ENCODE peak calls at places on chromosomes 16 and 17, in eight cellular contexts. H is right lobe of liver, X is mammary epithelial cell, O is fibroblast of lung, R is foreskin fibroblast, U is lung, P is cardiac fibroblast, W is upper lobe of right lung. I is an unnamed sample.

GRCh38 chr16:18062713-18063112 is 273.8 kb downstream of the NPIPA8 start:
- DNase-seq in H (no peak), X (no peak), O (no peak), R (no peak), U (no peak), P (no peak), W (no peak), I (no peak)

GRCh38 chr17:29237476-29238132 is 9.1 kb upstream of the CRYBA1 start:
- DNase-seq in H (no peak), X (peak), O (peak), R (peak), U (no peak), P (peak), W (no peak), I (peak)

GRCh38 chr17:18267927-18268711 is 7.7 kb downstream of the MIEF2 start:
- DNase-seq in H (no peak), X (peak), O (peak), R (peak), U (no peak), P (peak), W (no peak), I (peak)

GRCh38 chr17:50533720-50534148 is 1.2 kb downstream of the EPN3 start:
- DNase-seq in H (peak), X (no peak), O (peak), R (peak), U (no peak), P (no peak), W (no peak), I (no peak)

GRCh38 chr16:23149993-23150364 is 727 bp upstream of the USP31 start:
- DNase-seq in H (no peak), X (no peak), O (no peak), R (no peak), U (no peak), P (no peak), W (no peak), I (no peak)

GRCh38 chr17:17782425-17783120 is 54.2 kb downstream of the SREBF1 start:
- DNase-seq in H (no peak), X (no peak), O (peak), R (peak), U (no peak), P (no peak), W (no peak), I (no peak)

GRCh38 chr17:57902117-57902799 is 52.4 kb upstream of the MRPS23 start:
- DNase-seq in H (no peak), X (no peak), O (peak), R (no peak), U (no peak), P (no peak), W (no peak), I (no peak)

GRCh38 chr17:45722161-45722560 is 62.0 kb upstream of the CRHR1 start:
- DNase-seq in H (peak), X (no peak), O (peak), R (peak), U (no peak), P (peak), W (no peak), I (peak)

GRCh38 chr16:56615353-56615752 is 7.0 kb downstream of the MT2A start:
- DNase-seq in H (no peak), X (peak), O (peak), R (peak), U (no peak), P (peak), W (no peak), I (no peak)

GRCh38 chr17:21303441-21304065 is 19.0 kb downstream of the MAP2K3 start:
- DNase-seq in H (no peak), X (no peak), O (no peak), R (no peak), U (no peak), P (no peak), W (peak), I (no peak)

GRCh38 chr17:35773129-35773528 is 12.4 kb downstream of the C17orf50 start:
- DNase-seq in H (no peak), X (no peak), O (no peak), R (no peak), U (no peak), P (no peak), W (no peak), I (no peak)

GRCh38 chr17:60231234-60231633 is 81.5 kb downstream of the CA4 start:
- DNase-seq in H (no peak), X (peak), O (peak), R (peak), U (no peak), P (peak), W (no peak), I (peak)

GRCh38 chr16:58266336-58266735 is 28.5 kb downstream of the PRSS54 start:
- DNase-seq in H (no peak), X (no peak), O (no peak), R (no peak), U (no peak), P (no peak), W (no peak), I (no peak)

GRCh38 chr16:56869513-56870270 is 4.7 kb downstream of the SLC12A3 start:
- DNase-seq in H (no peak), X (no peak), O (no peak), R (no peak), U (peak), P (peak), W (no peak), I (no peak)

GRCh38 chr16:57804111-57804837 is 2.0 kb upstream of the KIFC3 start:
- DNase-seq in H (no peak), X (no peak), O (no peak), R (no peak), U (no peak), P (no peak), W (no peak), I (peak)

GRCh38 chr17:31394544-31394943 is 3.1 kb downstream of the RAB11FIP4 start:
- DNase-seq in H (peak), X (no peak), O (peak), R (peak), U (peak), P (peak), W (peak), I (peak)

GRCh38 chr17:56908061-56908542 is 5.7 kb downstream of the TRIM25 start:
- DNase-seq in H (peak), X (no peak), O (no peak), R (no peak), U (peak), P (no peak), W (peak), I (no peak)

GRCh38 chr17:37791434-37791833 is 46.6 kb upstream of the HNF1B start:
- DNase-seq in H (no peak), X (peak), O (peak), R (peak), U (no peak), P (peak), W (no peak), I (peak)

GRCh38 chr16:50680907-50681885 is at the start of gene SNX20:
- DNase-seq in H (no peak), X (no peak), O (no peak), R (no peak), U (no peak), P (no peak), W (no peak), I (no peak)

GRCh38 chr16:6482861-6483530 is 849.6 kb upstream of the RBFOX1 start:
- DNase-seq in H (no peak), X (no peak), O (no peak), R (no peak), U (no peak), P (no peak), W (no peak), I (no peak)

GRCh38 chr17:80647746-80648145 is 103.1 kb downstream of the RPTOR start:
- DNase-seq in H (no peak), X (peak), O (peak), R (peak), U (no peak), P (peak), W (no peak), I (peak)

GRCh38 chr17:57406131-57406980 is 150.0 kb downstream of the MSI2 start:
- DNase-seq in H (no peak), X (no peak), O (peak), R (peak), U (no peak), P (no peak), W (no peak), I (peak)

GRCh38 chr17:31390748-31391495 is 553 bp upstream of the RAB11FIP4 start:
- DNase-seq in H (no peak), X (no peak), O (peak), R (peak), U (no peak), P (no peak), W (no peak), I (no peak)

GRCh38 chr17:17151541-17151940 is 54.6 kb downstream of the PLD6 start:
- DNase-seq in H (no peak), X (peak), O (peak), R (no peak), U (no peak), P (peak), W (no peak), I (no peak)

GRCh38 chr17:80791758-80792284 is 199.8 kb upstream of the CHMP6 start:
- DNase-seq in H (no peak), X (peak), O (peak), R (peak), U (peak), P (peak), W (no peak), I (peak)

GRCh38 chr17:63446981-63447687 is 1.0 kb upstream of the CYB561 start:
- DNase-seq in H (no peak), X (no peak), O (no peak), R (no peak), U (no peak), P (no peak), W (no peak), I (no peak)

GRCh38 chr17:38672788-38673713 is 1.7 kb downstream of the EPOP start:
- DNase-seq in H (no peak), X (no peak), O (no peak), R (no peak), U (no peak), P (no peak), W (no peak), I (no peak)

GRCh38 chr16:88681084-88681680 is 5.1 kb downstream of the SNAI3 start:
- DNase-seq in H (peak), X (peak), O (no peak), R (no peak), U (no peak), P (no peak), W (no peak), I (no peak)

GRCh38 chr17:59746849-59747445 is 39.5 kb downstream of the VMP1 start:
- DNase-seq in H (no peak), X (peak), O (peak), R (peak), U (no peak), P (peak), W (no peak), I (peak)

GRCh38 chr16:84315422-84315821 is 20.7 kb downstream of the WFDC1 start:
- DNase-seq in H (no peak), X (no peak), O (no peak), R (no peak), U (no peak), P (peak), W (peak), I (no peak)
- TF ChIP-seq CTCF in H (no peak), X (no peak), O (no peak), R (no peak), U (no peak), P (no peak), W (no peak), I (no peak)

GRCh38 chr17:64920419-64921172 is 1.3 kb upstream of the LRRC37A3 start:
- DNase-seq in H (no peak), X (no peak), O (no peak), R (peak), U (no peak), P (peak), W (no peak), I (peak)
- H3K4me3 ChIP-seq in H (no peak), X (no peak), O (no peak), R (no peak), U (no peak), P (no peak), W (no peak), I (no peak)

DNA sequence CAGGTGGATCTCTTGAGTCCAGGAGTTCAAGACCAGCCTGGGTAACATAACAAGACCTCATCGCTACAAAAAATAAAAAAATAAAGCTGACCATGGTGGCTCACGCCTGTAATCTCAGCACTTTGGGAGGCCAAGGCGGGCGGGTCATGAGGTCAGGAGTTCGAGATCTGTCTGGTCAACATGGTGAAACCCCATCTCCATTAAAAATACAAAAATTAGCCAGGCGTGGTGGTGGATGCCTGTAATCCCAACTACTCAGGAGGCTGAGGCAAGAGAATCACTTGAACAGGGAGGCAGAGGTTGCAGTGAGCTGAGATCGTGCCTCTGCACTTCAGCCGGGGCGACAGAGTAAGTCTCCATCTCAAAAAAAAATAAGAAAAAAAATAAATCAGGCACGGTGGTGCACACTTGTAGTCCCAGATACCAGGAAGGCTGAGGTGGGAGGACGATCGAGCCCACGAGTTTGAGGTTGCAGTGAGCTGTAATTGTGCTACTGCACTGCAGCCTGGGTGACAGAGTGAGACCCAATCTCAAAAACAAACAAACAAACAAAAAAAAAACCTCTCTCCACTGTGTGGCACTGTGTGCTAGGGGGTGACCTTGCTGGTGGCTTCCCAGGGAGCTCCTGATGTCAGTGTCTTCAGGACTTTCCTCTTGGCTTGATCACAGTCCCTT is 19.8 kb upstream of the MAPK3 start:
- DNase-seq in H (no peak), X (no peak), O (no peak), R (no peak), U (no peak), P (no peak), W (no peak), I (no peak)
- TF ChIP-seq CTCF in H (no peak), X (peak), O (no peak), R (no peak), U (no peak), P (no peak), W (no peak), I (no peak)

DNA sequence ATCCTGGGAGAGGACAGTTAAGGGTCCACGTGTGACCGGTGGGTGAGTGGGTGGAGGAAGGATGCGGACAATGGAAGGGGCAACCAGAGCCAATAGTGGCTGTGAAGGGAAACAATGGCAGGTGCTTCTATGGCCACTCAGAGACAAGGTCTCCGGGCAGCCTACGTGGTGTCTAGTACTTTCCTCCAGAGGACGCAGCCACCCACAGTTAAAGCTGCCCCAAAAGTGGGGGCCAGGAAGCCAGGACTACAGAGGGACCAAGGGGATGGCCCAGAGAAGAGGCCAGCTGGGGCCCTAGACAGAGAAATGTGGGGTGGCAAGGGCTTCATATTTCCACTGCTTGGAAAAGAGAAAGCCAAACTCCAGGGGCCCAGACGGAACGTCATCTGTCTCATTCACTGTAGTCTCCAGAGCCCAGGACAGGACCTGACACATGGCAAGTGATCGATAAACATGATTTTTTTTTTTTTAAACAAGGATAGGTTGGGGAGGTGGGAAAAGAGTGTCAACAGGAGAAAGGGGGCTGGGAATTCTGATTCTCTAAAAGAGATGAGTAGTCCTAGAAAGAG is 861 bp upstream of the PER1 start:
- DNase-seq in H (peak), X (no peak), O (no peak), R (no peak), U (no peak), P (no peak), W (no peak), I (no peak)
- H3K4me3 ChIP-seq in H (peak), X (no peak), O (peak), R (peak), U (no peak), P (peak), W (peak), I (peak)

GRCh38 chr17:4895676-4896331 is 3.5 kb upstream of the C17orf107 start:
- DNase-seq in H (no peak), X (no peak), O (no peak), R (peak), U (no peak), P (no peak), W (no peak), I (no peak)
- TF ChIP-seq CTCF in H (no peak), X (no peak), O (no peak), R (no peak), U (no peak), P (peak), W (no peak), I (peak)